ENCODE peak calls at places on chromosomes 16 and 17, in eight cellular contexts. One of them, this sample, is unnamed.

GRCh38 chr16:73794936-73795335 is 501.7 kb upstream of the PSMD7 start:
- DNase-seq in GM19239: no peak
- DNase-seq in T-helper 1 cell: no peak
- DNase-seq in endothelial cell: no peak
- DNase-seq in fibroblast of mammary gland: no peak
- DNase-seq in GM23338: no peak
- DNase-seq in neural progenitor cell: no peak
- DNase-seq in activated naive CD8-positive, alpha-beta T cell treated with anti-CD3 and anti-CD28 coated beads, Interleukin-2, amount 50 U/mL, for 16 hours: no peak
- DNase-seq in this sample: no peak

GRCh38 chr17:51951737-51952136 is 206.8 kb downstream of the CA10 start:
- DNase-seq in activated naive CD8-positive, alpha-beta T cell treated with anti-CD3 and anti-CD28 coated beads, Interleukin-2, amount 50 U/mL, for 16 hours: no peak
- DNase-seq in fibroblast of mammary gland: no peak
- DNase-seq in endothelial cell: no peak
- DNase-seq in GM19239: no peak
- DNase-seq in T-helper 1 cell: no peak
- DNase-seq in neural progenitor cell: no peak
- DNase-seq in GM23338: no peak
- DNase-seq in this sample: no peak

GRCh38 chr17:67443931-67444597 is 67.0 kb downstream of the PITPNC1 start:
- DNase-seq in activated naive CD8-positive, alpha-beta T cell treated with anti-CD3 and anti-CD28 coated beads, Interleukin-2, amount 50 U/mL, for 16 hours: no peak
- DNase-seq in GM23338: no peak
- DNase-seq in neural progenitor cell: no peak
- DNase-seq in T-helper 1 cell: no peak
- DNase-seq in endothelial cell: no peak
- DNase-seq in GM19239: no peak
- DNase-seq in fibroblast of mammary gland: peak
- DNase-seq in this sample: no peak

GRCh38 chr17:54900457-54901229 is at the start of gene TOM1L1:
- DNase-seq in GM23338: peak
- DNase-seq in T-helper 1 cell: peak
- DNase-seq in GM19239: peak
- DNase-seq in endothelial cell: peak
- DNase-seq in fibroblast of mammary gland: peak
- DNase-seq in neural progenitor cell: peak
- DNase-seq in activated naive CD8-positive, alpha-beta T cell treated with anti-CD3 and anti-CD28 coated beads, Interleukin-2, amount 50 U/mL, for 16 hours: no peak
- DNase-seq in this sample: peak

GRCh38 chr16:87273471-87274030 is 43.6 kb downstream of the C16orf95 start:
- DNase-seq in endothelial cell: no peak
- DNase-seq in GM23338: no peak
- DNase-seq in neural progenitor cell: no peak
- DNase-seq in activated naive CD8-positive, alpha-beta T cell treated with anti-CD3 and anti-CD28 coated beads, Interleukin-2, amount 50 U/mL, for 16 hours: no peak
- DNase-seq in fibroblast of mammary gland: no peak
- DNase-seq in T-helper 1 cell: no peak
- DNase-seq in GM19239: no peak
- DNase-seq in this sample: no peak

GRCh38 chr16:24737391-24737871 is 8.0 kb downstream of the TNRC6A start:
- DNase-seq in neural progenitor cell: no peak
- DNase-seq in GM23338: no peak
- DNase-seq in fibroblast of mammary gland: peak
- DNase-seq in T-helper 1 cell: no peak
- DNase-seq in GM19239: no peak
- DNase-seq in activated naive CD8-positive, alpha-beta T cell treated with anti-CD3 and anti-CD28 coated beads, Interleukin-2, amount 50 U/mL, for 16 hours: no peak
- DNase-seq in endothelial cell: no peak
- DNase-seq in this sample: no peak

GRCh38 chr17:43774304-43775250 is 4.2 kb downstream of the DUSP3 start:
- DNase-seq in endothelial cell: no peak
- DNase-seq in GM19239: no peak
- DNase-seq in fibroblast of mammary gland: no peak
- DNase-seq in neural progenitor cell: no peak
- DNase-seq in T-helper 1 cell: no peak
- DNase-seq in activated naive CD8-positive, alpha-beta T cell treated with anti-CD3 and anti-CD28 coated beads, Interleukin-2, amount 50 U/mL, for 16 hours: no peak
- DNase-seq in GM23338: no peak
- DNase-seq in this sample: no peak

GRCh38 chr17:15363702-15364101 is 22.3 kb upstream of the TEKT3 start:
- DNase-seq in fibroblast of mammary gland: no peak
- DNase-seq in endothelial cell: no peak
- DNase-seq in GM23338: no peak
- DNase-seq in T-helper 1 cell: no peak
- DNase-seq in neural progenitor cell: no peak
- DNase-seq in GM19239: no peak
- DNase-seq in activated naive CD8-positive, alpha-beta T cell treated with anti-CD3 and anti-CD28 coated beads, Interleukin-2, amount 50 U/mL, for 16 hours: no peak
- DNase-seq in this sample: no peak

GRCh38 chr17:3037259-3037658 is 26.1 kb downstream of the OR1D5 start:
- DNase-seq in neural progenitor cell: no peak
- DNase-seq in endothelial cell: no peak
- DNase-seq in activated naive CD8-positive, alpha-beta T cell treated with anti-CD3 and anti-CD28 coated beads, Interleukin-2, amount 50 U/mL, for 16 hours: no peak
- DNase-seq in GM19239: no peak
- DNase-seq in T-helper 1 cell: no peak
- DNase-seq in fibroblast of mammary gland: no peak
- DNase-seq in GM23338: no peak
- DNase-seq in this sample: no peak

GRCh38 chr17:27657620-27658019 is 26.6 kb downstream of the LGALS9 start:
- DNase-seq in GM19239: no peak
- DNase-seq in endothelial cell: peak
- DNase-seq in GM23338: peak
- DNase-seq in fibroblast of mammary gland: peak
- DNase-seq in neural progenitor cell: peak
- DNase-seq in activated naive CD8-positive, alpha-beta T cell treated with anti-CD3 and anti-CD28 coated beads, Interleukin-2, amount 50 U/mL, for 16 hours: no peak
- DNase-seq in T-helper 1 cell: no peak
- DNase-seq in this sample: no peak

GRCh38 chr16:47065766-47066688 is 77.7 kb downstream of the NETO2 start:
- DNase-seq in activated naive CD8-positive, alpha-beta T cell treated with anti-CD3 and anti-CD28 coated beads, Interleukin-2, amount 50 U/mL, for 16 hours: no peak
- DNase-seq in neural progenitor cell: peak
- DNase-seq in GM23338: no peak
- DNase-seq in fibroblast of mammary gland: no peak
- DNase-seq in endothelial cell: no peak
- DNase-seq in T-helper 1 cell: no peak
- DNase-seq in GM19239: no peak
- DNase-seq in this sample: no peak

GRCh38 chr16:27460663-27461482 is 58.9 kb downstream of the IL21R start:
- DNase-seq in endothelial cell: no peak
- DNase-seq in fibroblast of mammary gland: peak
- DNase-seq in activated naive CD8-positive, alpha-beta T cell treated with anti-CD3 and anti-CD28 coated beads, Interleukin-2, amount 50 U/mL, for 16 hours: no peak
- DNase-seq in neural progenitor cell: no peak
- DNase-seq in GM19239: no peak
- DNase-seq in T-helper 1 cell: no peak
- DNase-seq in GM23338: no peak
- DNase-seq in this sample: no peak

GRCh38 chr16:88639231-88640038 is 1.1 kb downstream of the IL17C start:
- DNase-seq in GM19239: no peak
- DNase-seq in endothelial cell: no peak
- DNase-seq in fibroblast of mammary gland: no peak
- DNase-seq in GM23338: peak
- DNase-seq in activated naive CD8-positive, alpha-beta T cell treated with anti-CD3 and anti-CD28 coated beads, Interleukin-2, amount 50 U/mL, for 16 hours: no peak
- DNase-seq in T-helper 1 cell: no peak
- DNase-seq in neural progenitor cell: peak
- DNase-seq in this sample: no peak

GRCh38 chr17:27340990-27341595 is 47.2 kb downstream of the WSB1 start:
- DNase-seq in GM19239: no peak
- DNase-seq in activated naive CD8-positive, alpha-beta T cell treated with anti-CD3 and anti-CD28 coated beads, Interleukin-2, amount 50 U/mL, for 16 hours: no peak
- DNase-seq in T-helper 1 cell: no peak
- DNase-seq in fibroblast of mammary gland: no peak
- DNase-seq in neural progenitor cell: no peak
- DNase-seq in endothelial cell: no peak
- DNase-seq in GM23338: no peak
- DNase-seq in this sample: no peak

GRCh38 chr16:11670171-11671131 is 2.2 kb downstream of the SNN start:
- DNase-seq in GM19239: no peak
- DNase-seq in endothelial cell: no peak
- DNase-seq in neural progenitor cell: no peak
- DNase-seq in GM23338: no peak
- DNase-seq in T-helper 1 cell: no peak
- DNase-seq in fibroblast of mammary gland: no peak
- DNase-seq in activated naive CD8-positive, alpha-beta T cell treated with anti-CD3 and anti-CD28 coated beads, Interleukin-2, amount 50 U/mL, for 16 hours: no peak
- DNase-seq in this sample: no peak

GRCh38 chr16:48969611-48970010 is 312.0 kb downstream of the CBLN1 start:
- DNase-seq in endothelial cell: no peak
- DNase-seq in activated naive CD8-positive, alpha-beta T cell treated with anti-CD3 and anti-CD28 coated beads, Interleukin-2, amount 50 U/mL, for 16 hours: no peak
- DNase-seq in neural progenitor cell: no peak
- DNase-seq in fibroblast of mammary gland: no peak
- DNase-seq in T-helper 1 cell: no peak
- DNase-seq in GM23338: no peak
- DNase-seq in GM19239: no peak
- DNase-seq in this sample: no peak

GRCh38 chr17:9331512-9332163 is 244.0 kb downstream of the STX8 start:
- DNase-seq in GM23338: no peak
- DNase-seq in activated naive CD8-positive, alpha-beta T cell treated with anti-CD3 and anti-CD28 coated beads, Interleukin-2, amount 50 U/mL, for 16 hours: no peak
- DNase-seq in GM19239: no peak
- DNase-seq in T-helper 1 cell: no peak
- DNase-seq in fibroblast of mammary gland: no peak
- DNase-seq in endothelial cell: no peak
- DNase-seq in neural progenitor cell: peak
- DNase-seq in this sample: no peak

GRCh38 chr16:4109250-4109736 is 6.9 kb downstream of the ADCY9 start:
- DNase-seq in endothelial cell: no peak
- DNase-seq in GM19239: no peak
- DNase-seq in fibroblast of mammary gland: no peak
- DNase-seq in T-helper 1 cell: no peak
- DNase-seq in neural progenitor cell: no peak
- DNase-seq in activated naive CD8-positive, alpha-beta T cell treated with anti-CD3 and anti-CD28 coated beads, Interleukin-2, amount 50 U/mL, for 16 hours: no peak
- DNase-seq in GM23338: no peak
- DNase-seq in this sample: no peak

GRCh38 chr17:64103751-64104364 is 26.1 kb downstream of the ERN1 start:
- DNase-seq in activated naive CD8-positive, alpha-beta T cell treated with anti-CD3 and anti-CD28 coated beads, Interleukin-2, amount 50 U/mL, for 16 hours: no peak
- DNase-seq in GM23338: no peak
- DNase-seq in fibroblast of mammary gland: peak
- DNase-seq in GM19239: no peak
- DNase-seq in T-helper 1 cell: no peak
- DNase-seq in endothelial cell: no peak
- DNase-seq in neural progenitor cell: no peak
- DNase-seq in this sample: no peak

GRCh38 chr17:75078097-75079022 is 9.4 kb upstream of the SLC16A5 start:
- DNase-seq in fibroblast of mammary gland: peak
- DNase-seq in GM19239: peak
- DNase-seq in activated naive CD8-positive, alpha-beta T cell treated with anti-CD3 and anti-CD28 coated beads, Interleukin-2, amount 50 U/mL, for 16 hours: no peak
- DNase-seq in T-helper 1 cell: no peak
- DNase-seq in endothelial cell: no peak
- DNase-seq in GM23338: no peak
- DNase-seq in neural progenitor cell: no peak
- DNase-seq in this sample: no peak

GRCh38 chr16:592518-593306 is 2.8 kb downstream of the RAB40C start:
- DNase-seq in GM19239: no peak
- DNase-seq in GM23338: no peak
- DNase-seq in fibroblast of mammary gland: peak
- DNase-seq in endothelial cell: no peak
- DNase-seq in activated naive CD8-positive, alpha-beta T cell treated with anti-CD3 and anti-CD28 coated beads, Interleukin-2, amount 50 U/mL, for 16 hours: no peak
- DNase-seq in neural progenitor cell: no peak
- DNase-seq in T-helper 1 cell: no peak
- DNase-seq in this sample: no peak

GRCh38 chr16:53129281-53130192 is 74.7 kb downstream of the CHD9 start:
- DNase-seq in endothelial cell: no peak
- DNase-seq in GM19239: no peak
- DNase-seq in fibroblast of mammary gland: peak
- DNase-seq in activated naive CD8-positive, alpha-beta T cell treated with anti-CD3 and anti-CD28 coated beads, Interleukin-2, amount 50 U/mL, for 16 hours: no peak
- DNase-seq in T-helper 1 cell: no peak
- DNase-seq in neural progenitor cell: no peak
- DNase-seq in GM23338: peak
- DNase-seq in this sample: no peak

GRCh38 chr17:64732336-64733006 is 70.4 kb upstream of the SMURF2 start:
- DNase-seq in GM23338: no peak
- DNase-seq in T-helper 1 cell: no peak
- DNase-seq in activated naive CD8-positive, alpha-beta T cell treated with anti-CD3 and anti-CD28 coated beads, Interleukin-2, amount 50 U/mL, for 16 hours: no peak
- DNase-seq in endothelial cell: no peak
- DNase-seq in neural progenitor cell: no peak
- DNase-seq in fibroblast of mammary gland: peak
- DNase-seq in GM19239: no peak
- DNase-seq in this sample: no peak

GRCh38 chr17:47244697-47245096 is 8.9 kb upstream of the ITGB3 start:
- DNase-seq in fibroblast of mammary gland: peak
- DNase-seq in GM23338: no peak
- DNase-seq in endothelial cell: no peak
- DNase-seq in neural progenitor cell: no peak
- DNase-seq in GM19239: no peak
- DNase-seq in T-helper 1 cell: no peak
- DNase-seq in activated naive CD8-positive, alpha-beta T cell treated with anti-CD3 and anti-CD28 coated beads, Interleukin-2, amount 50 U/mL, for 16 hours: no peak
- DNase-seq in this sample: no peak

GRCh38 chr16:566475-567361 is at the start of gene NHLRC4:
- DNase-seq in GM19239: peak
- DNase-seq in neural progenitor cell: peak
- DNase-seq in activated naive CD8-positive, alpha-beta T cell treated with anti-CD3 and anti-CD28 coated beads, Interleukin-2, amount 50 U/mL, for 16 hours: no peak
- DNase-seq in GM23338: peak
- DNase-seq in T-helper 1 cell: peak
- DNase-seq in endothelial cell: peak
- DNase-seq in fibroblast of mammary gland: peak
- DNase-seq in this sample: peak

GRCh38 chr17:9202572-9202971 is 181.3 kb downstream of the NTN1 start:
- DNase-seq in neural progenitor cell: no peak
- DNase-seq in fibroblast of mammary gland: peak
- DNase-seq in activated naive CD8-positive, alpha-beta T cell treated with anti-CD3 and anti-CD28 coated beads, Interleukin-2, amount 50 U/mL, for 16 hours: no peak
- DNase-seq in endothelial cell: no peak
- DNase-seq in GM23338: no peak
- DNase-seq in GM19239: no peak
- DNase-seq in T-helper 1 cell: no peak
- DNase-seq in this sample: no peak

GRCh38 chr17:29178750-29179231 is 1.4 kb downstream of the MYO18A start:
- DNase-seq in GM19239: no peak
- DNase-seq in fibroblast of mammary gland: no peak
- DNase-seq in GM23338: peak
- DNase-seq in endothelial cell: no peak
- DNase-seq in neural progenitor cell: no peak
- DNase-seq in T-helper 1 cell: no peak
- DNase-seq in activated naive CD8-positive, alpha-beta T cell treated with anti-CD3 and anti-CD28 coated beads, Interleukin-2, amount 50 U/mL, for 16 hours: no peak
- DNase-seq in this sample: no peak

GRCh38 chr16:59090501-59090900 is 356.4 kb upstream of the GOT2 start:
- DNase-seq in neural progenitor cell: peak
- DNase-seq in GM19239: no peak
- DNase-seq in activated naive CD8-positive, alpha-beta T cell treated with anti-CD3 and anti-CD28 coated beads, Interleukin-2, amount 50 U/mL, for 16 hours: no peak
- DNase-seq in endothelial cell: no peak
- DNase-seq in T-helper 1 cell: no peak
- DNase-seq in fibroblast of mammary gland: no peak
- DNase-seq in GM23338: peak
- DNase-seq in this sample: no peak

GRCh38 chr17:67042104-67042899 is 2.1 kb upstream of the CACNG1 start:
- DNase-seq in neural progenitor cell: no peak
- DNase-seq in GM23338: no peak
- DNase-seq in T-helper 1 cell: no peak
- DNase-seq in endothelial cell: no peak
- DNase-seq in activated naive CD8-positive, alpha-beta T cell treated with anti-CD3 and anti-CD28 coated beads, Interleukin-2, amount 50 U/mL, for 16 hours: no peak
- DNase-seq in fibroblast of mammary gland: no peak
- DNase-seq in GM19239: no peak
- DNase-seq in this sample: no peak

GRCh38 chr17:28372203-28372944 is 880 bp downstream of the SARM1 start:
- DNase-seq in neural progenitor cell: peak
- DNase-seq in fibroblast of mammary gland: peak
- DNase-seq in activated naive CD8-positive, alpha-beta T cell treated with anti-CD3 and anti-CD28 coated beads, Interleukin-2, amount 50 U/mL, for 16 hours: no peak
- DNase-seq in GM23338: peak
- DNase-seq in T-helper 1 cell: no peak
- DNase-seq in GM19239: no peak
- DNase-seq in endothelial cell: no peak
- DNase-seq in this sample: peak

GRCh38 chr17:41547378-41547841 is 19.3 kb upstream of the KRT19 start:
- DNase-seq in endothelial cell: no peak
- DNase-seq in activated naive CD8-positive, alpha-beta T cell treated with anti-CD3 and anti-CD28 coated beads, Interleukin-2, amount 50 U/mL, for 16 hours: no peak
- DNase-seq in T-helper 1 cell: no peak
- DNase-seq in GM23338: no peak
- DNase-seq in fibroblast of mammary gland: no peak
- DNase-seq in GM19239: no peak
- DNase-seq in neural progenitor cell: peak
- DNase-seq in this sample: no peak

GRCh38 chr16:65905326-65905725 is 461.2 kb upstream of the CDH5 start:
- DNase-seq in endothelial cell: no peak
- DNase-seq in activated naive CD8-positive, alpha-beta T cell treated with anti-CD3 and anti-CD28 coated beads, Interleukin-2, amount 50 U/mL, for 16 hours: no peak
- DNase-seq in GM23338: no peak
- DNase-seq in neural progenitor cell: no peak
- DNase-seq in GM19239: no peak
- DNase-seq in fibroblast of mammary gland: no peak
- DNase-seq in T-helper 1 cell: no peak
- DNase-seq in this sample: no peak

GRCh38 chr17:7348478-7349242 is 3.3 kb upstream of the KCTD11 start:
- DNase-seq in GM19239: no peak
- DNase-seq in activated naive CD8-positive, alpha-beta T cell treated with anti-CD3 and anti-CD28 coated beads, Interleukin-2, amount 50 U/mL, for 16 hours: no peak
- DNase-seq in fibroblast of mammary gland: peak
- DNase-seq in neural progenitor cell: no peak
- DNase-seq in T-helper 1 cell: no peak
- DNase-seq in GM23338: no peak
- DNase-seq in endothelial cell: no peak
- DNase-seq in this sample: no peak

GRCh38 chr17:64152428-64153125 is 22.6 kb upstream of the ERN1 start:
- DNase-seq in neural progenitor cell: no peak
- DNase-seq in endothelial cell: no peak
- DNase-seq in GM19239: no peak
- DNase-seq in GM23338: no peak
- DNase-seq in fibroblast of mammary gland: no peak
- DNase-seq in T-helper 1 cell: no peak
- DNase-seq in activated naive CD8-positive, alpha-beta T cell treated with anti-CD3 and anti-CD28 coated beads, Interleukin-2, amount 50 U/mL, for 16 hours: no peak
- DNase-seq in this sample: no peak